ENCODE peak calls at places on chromosomes 5 and 9, in ten cellular contexts. One of them, this sample, is unnamed. For H3K4me1 and H3K9me3, the result is how much of the 10 kb centered on the place peaks cover.

GRCh38 chr5:139658501-139658927 is 10.4 kb downstream of the CXXC5 start:
- DNase-seq in ovary: no peak
- DNase-seq in neural progenitor cell: no peak
- DNase-seq in OCI-LY7: no peak
- DNase-seq in prostate gland: no peak
- DNase-seq in aorta: no peak
- DNase-seq in neuronal stem cell: no peak
- DNase-seq in esophagus muscularis mucosa: no peak
- DNase-seq in IMR-90: peak
- DNase-seq in endodermal cell: no peak
- DNase-seq in this sample: no peak

GRCh38 chr9:137294091-137294683 is 7.9 kb downstream of the NRARP start:
- DNase-seq in ovary: peak
- DNase-seq in neural progenitor cell: peak
- DNase-seq in OCI-LY7: peak
- DNase-seq in prostate gland: no peak
- DNase-seq in aorta: no peak
- DNase-seq in neuronal stem cell: no peak
- DNase-seq in esophagus muscularis mucosa: no peak
- DNase-seq in IMR-90: peak
- DNase-seq in endodermal cell: peak
- DNase-seq in this sample: no peak

GRCh38 chr5:36891266-36891665 is 14.7 kb downstream of the NIPBL start:
- DNase-seq in ovary: no peak
- DNase-seq in neural progenitor cell: no peak
- DNase-seq in OCI-LY7: no peak
- DNase-seq in prostate gland: no peak
- DNase-seq in aorta: no peak
- DNase-seq in neuronal stem cell: no peak
- DNase-seq in esophagus muscularis mucosa: no peak
- DNase-seq in IMR-90: no peak
- DNase-seq in endodermal cell: no peak
- DNase-seq in this sample: no peak

GRCh38 chr5:107794731-107795130 is 124.0 kb upstream of the EFNA5 start:
- DNase-seq in ovary: no peak
- DNase-seq in neural progenitor cell: no peak
- DNase-seq in OCI-LY7: no peak
- DNase-seq in prostate gland: no peak
- DNase-seq in aorta: no peak
- DNase-seq in neuronal stem cell: no peak
- DNase-seq in esophagus muscularis mucosa: no peak
- DNase-seq in IMR-90: no peak
- DNase-seq in endodermal cell: no peak
- DNase-seq in this sample: no peak

GRCh38 chr5:6496207-6496584 is 47.5 kb downstream of the UBE2QL1 start:
- DNase-seq in ovary: no peak
- DNase-seq in neural progenitor cell: no peak
- DNase-seq in OCI-LY7: no peak
- DNase-seq in prostate gland: no peak
- DNase-seq in aorta: no peak
- DNase-seq in neuronal stem cell: no peak
- DNase-seq in esophagus muscularis mucosa: no peak
- DNase-seq in IMR-90: no peak
- DNase-seq in endodermal cell: no peak
- DNase-seq in this sample: no peak

GRCh38 chr9:110650991-110651411 is 17.6 kb upstream of the MUSK start:
- DNase-seq in ovary: no peak
- DNase-seq in neural progenitor cell: no peak
- DNase-seq in OCI-LY7: no peak
- DNase-seq in prostate gland: no peak
- DNase-seq in aorta: no peak
- DNase-seq in neuronal stem cell: no peak
- DNase-seq in esophagus muscularis mucosa: no peak
- DNase-seq in IMR-90: peak
- DNase-seq in endodermal cell: no peak
- DNase-seq in this sample: no peak

GRCh38 chr5:77518304-77518703 is 26.2 kb upstream of the WDR41 start:
- DNase-seq in ovary: no peak
- DNase-seq in neural progenitor cell: peak
- DNase-seq in OCI-LY7: peak
- DNase-seq in prostate gland: no peak
- DNase-seq in aorta: no peak
- DNase-seq in neuronal stem cell: peak
- DNase-seq in esophagus muscularis mucosa: no peak
- DNase-seq in IMR-90: peak
- DNase-seq in endodermal cell: no peak
- DNase-seq in this sample: no peak

GRCh38 chr5:143338658-143339366 is 64.7 kb downstream of the NR3C1 start:
- DNase-seq in ovary: no peak
- DNase-seq in neural progenitor cell: no peak
- DNase-seq in OCI-LY7: no peak
- DNase-seq in prostate gland: no peak
- DNase-seq in aorta: no peak
- DNase-seq in neuronal stem cell: no peak
- DNase-seq in esophagus muscularis mucosa: no peak
- DNase-seq in IMR-90: peak
- DNase-seq in endodermal cell: no peak
- DNase-seq in this sample: peak

GRCh38 chr9:14021871-14022525 is 291.9 kb downstream of the NFIB start:
- DNase-seq in ovary: no peak
- DNase-seq in neural progenitor cell: no peak
- DNase-seq in OCI-LY7: no peak
- DNase-seq in prostate gland: no peak
- DNase-seq in aorta: no peak
- DNase-seq in neuronal stem cell: no peak
- DNase-seq in esophagus muscularis mucosa: no peak
- DNase-seq in IMR-90: peak
- DNase-seq in endodermal cell: no peak
- DNase-seq in this sample: no peak

GRCh38 chr9:133322701-133323100 is 13.3 kb downstream of the SURF6 start:
- DNase-seq in ovary: no peak
- DNase-seq in neural progenitor cell: no peak
- DNase-seq in OCI-LY7: no peak
- DNase-seq in prostate gland: no peak
- DNase-seq in aorta: no peak
- DNase-seq in neuronal stem cell: no peak
- DNase-seq in esophagus muscularis mucosa: no peak
- DNase-seq in IMR-90: no peak
- DNase-seq in endodermal cell: no peak
- DNase-seq in this sample: no peak

GRCh38 chr5:133244242-133244641 is 192.4 kb downstream of the HSPA4 start:
- DNase-seq in ovary: no peak
- DNase-seq in neural progenitor cell: no peak
- DNase-seq in OCI-LY7: peak
- DNase-seq in prostate gland: no peak
- DNase-seq in aorta: no peak
- DNase-seq in neuronal stem cell: no peak
- DNase-seq in esophagus muscularis mucosa: no peak
- DNase-seq in IMR-90: peak
- DNase-seq in endodermal cell: no peak
- DNase-seq in this sample: peak

GRCh38 chr5:179821298-179822058 is 773 bp downstream of the SQSTM1 start:
- DNase-seq in ovary: peak
- DNase-seq in neural progenitor cell: peak
- DNase-seq in OCI-LY7: peak
- DNase-seq in prostate gland: peak
- DNase-seq in aorta: peak
- DNase-seq in neuronal stem cell: no peak
- DNase-seq in esophagus muscularis mucosa: peak
- DNase-seq in IMR-90: peak
- DNase-seq in endodermal cell: peak
- DNase-seq in this sample: peak

GRCh38 chr5:179819296-179820126 is 1.2 kb upstream of the SQSTM1 start:
- DNase-seq in ovary: peak
- DNase-seq in neural progenitor cell: peak
- DNase-seq in OCI-LY7: peak
- DNase-seq in prostate gland: peak
- DNase-seq in aorta: peak
- DNase-seq in neuronal stem cell: no peak
- DNase-seq in esophagus muscularis mucosa: no peak
- DNase-seq in IMR-90: peak
- DNase-seq in endodermal cell: peak
- DNase-seq in this sample: peak

GRCh38 chr5:179818746-179819295 is 1.9 kb upstream of the SQSTM1 start:
- DNase-seq in ovary: peak
- DNase-seq in neural progenitor cell: peak
- DNase-seq in OCI-LY7: peak
- DNase-seq in prostate gland: peak
- DNase-seq in aorta: peak
- DNase-seq in neuronal stem cell: no peak
- DNase-seq in esophagus muscularis mucosa: peak
- DNase-seq in IMR-90: peak
- DNase-seq in endodermal cell: peak
- DNase-seq in this sample: peak

GRCh38 chr5:179820483-179821297 is at the start of gene SQSTM1:
- DNase-seq in ovary: peak
- DNase-seq in neural progenitor cell: peak
- DNase-seq in OCI-LY7: peak
- DNase-seq in prostate gland: peak
- DNase-seq in aorta: peak
- DNase-seq in neuronal stem cell: peak
- DNase-seq in esophagus muscularis mucosa: peak
- DNase-seq in IMR-90: peak
- DNase-seq in endodermal cell: peak
- DNase-seq in this sample: peak

GRCh38 chr5:179820127-179820482 is 600 bp upstream of the SQSTM1 start:
- DNase-seq in ovary: no peak
- DNase-seq in neural progenitor cell: no peak
- DNase-seq in OCI-LY7: no peak
- DNase-seq in prostate gland: no peak
- DNase-seq in aorta: no peak
- DNase-seq in neuronal stem cell: no peak
- DNase-seq in esophagus muscularis mucosa: no peak
- DNase-seq in IMR-90: no peak
- DNase-seq in endodermal cell: no peak
- DNase-seq in this sample: no peak
- H3K4me1 ChIP-seq in ovary: under half
- H3K4me1 ChIP-seq in neural progenitor cell: under half
- H3K4me1 ChIP-seq in OCI-LY7: under half
- H3K4me1 ChIP-seq in prostate gland: under half
- H3K4me1 ChIP-seq in aorta: under half
- H3K4me1 ChIP-seq in neuronal stem cell: under half
- H3K4me1 ChIP-seq in esophagus muscularis mucosa: half or more
- H3K4me1 ChIP-seq in IMR-90: under half
- H3K4me1 ChIP-seq in endodermal cell: under half
- H3K4me1 ChIP-seq in this sample: half or more

GRCh38 chr5:110219769-110220168 is 506.7 kb downstream of the TMEM232 start:
- DNase-seq in ovary: no peak
- DNase-seq in neural progenitor cell: no peak
- DNase-seq in OCI-LY7: no peak
- DNase-seq in prostate gland: no peak
- DNase-seq in aorta: no peak
- DNase-seq in neuronal stem cell: no peak
- DNase-seq in esophagus muscularis mucosa: no peak
- DNase-seq in IMR-90: no peak
- DNase-seq in endodermal cell: no peak
- DNase-seq in this sample: no peak
- H3K9me3 ChIP-seq in ovary: under half
- H3K9me3 ChIP-seq in neural progenitor cell: under half
- H3K9me3 ChIP-seq in OCI-LY7: under half
- H3K9me3 ChIP-seq in prostate gland: under half
- H3K9me3 ChIP-seq in aorta: under half
- H3K9me3 ChIP-seq in neuronal stem cell: under half
- H3K9me3 ChIP-seq in esophagus muscularis mucosa: half or more
- H3K9me3 ChIP-seq in IMR-90: under half
- H3K9me3 ChIP-seq in endodermal cell: under half
- H3K9me3 ChIP-seq in this sample: under half

GRCh38 chr5:54753034-54753433 is 232.4 kb downstream of the ESM1 start:
- DNase-seq in ovary: no peak
- DNase-seq in neural progenitor cell: no peak
- DNase-seq in OCI-LY7: peak
- DNase-seq in prostate gland: no peak
- DNase-seq in aorta: no peak
- DNase-seq in neuronal stem cell: no peak
- DNase-seq in esophagus muscularis mucosa: peak
- DNase-seq in IMR-90: peak
- DNase-seq in endodermal cell: no peak
- DNase-seq in this sample: no peak
- H3K27ac ChIP-seq in ovary: no peak
- H3K27ac ChIP-seq in neural progenitor cell: no peak
- H3K27ac ChIP-seq in OCI-LY7: no peak
- H3K27ac ChIP-seq in prostate gland: no peak
- H3K27ac ChIP-seq in aorta: no peak
- H3K27ac ChIP-seq in neuronal stem cell: no peak
- H3K27ac ChIP-seq in esophagus muscularis mucosa: no peak
- H3K27ac ChIP-seq in IMR-90: peak
- H3K27ac ChIP-seq in endodermal cell: no peak
- H3K27ac ChIP-seq in this sample: no peak

GRCh38 chr9:98861881-98862501 is 54.5 kb downstream of the GALNT12 start:
- DNase-seq in ovary: no peak
- DNase-seq in neural progenitor cell: no peak
- DNase-seq in OCI-LY7: no peak
- DNase-seq in prostate gland: no peak
- DNase-seq in aorta: no peak
- DNase-seq in neuronal stem cell: no peak
- DNase-seq in esophagus muscularis mucosa: no peak
- DNase-seq in IMR-90: peak
- DNase-seq in endodermal cell: no peak
- DNase-seq in this sample: no peak

GRCh38 chr9:98864257-98865180 is 57.0 kb downstream of the GALNT12 start:
- DNase-seq in ovary: no peak
- DNase-seq in neural progenitor cell: no peak
- DNase-seq in OCI-LY7: no peak
- DNase-seq in prostate gland: no peak
- DNase-seq in aorta: no peak
- DNase-seq in neuronal stem cell: no peak
- DNase-seq in esophagus muscularis mucosa: no peak
- DNase-seq in IMR-90: peak
- DNase-seq in endodermal cell: no peak
- DNase-seq in this sample: no peak

GRCh38 chr9:98859941-98860340 is 52.5 kb downstream of the GALNT12 start:
- DNase-seq in ovary: no peak
- DNase-seq in neural progenitor cell: no peak
- DNase-seq in OCI-LY7: no peak
- DNase-seq in prostate gland: no peak
- DNase-seq in aorta: no peak
- DNase-seq in neuronal stem cell: no peak
- DNase-seq in esophagus muscularis mucosa: no peak
- DNase-seq in IMR-90: no peak
- DNase-seq in endodermal cell: no peak
- DNase-seq in this sample: no peak

GRCh38 chr9:98862936-98863335 is 55.5 kb downstream of the GALNT12 start:
- DNase-seq in ovary: no peak
- DNase-seq in neural progenitor cell: no peak
- DNase-seq in OCI-LY7: no peak
- DNase-seq in prostate gland: no peak
- DNase-seq in aorta: no peak
- DNase-seq in neuronal stem cell: no peak
- DNase-seq in esophagus muscularis mucosa: no peak
- DNase-seq in IMR-90: no peak
- DNase-seq in endodermal cell: no peak
- DNase-seq in this sample: no peak

DNA sequence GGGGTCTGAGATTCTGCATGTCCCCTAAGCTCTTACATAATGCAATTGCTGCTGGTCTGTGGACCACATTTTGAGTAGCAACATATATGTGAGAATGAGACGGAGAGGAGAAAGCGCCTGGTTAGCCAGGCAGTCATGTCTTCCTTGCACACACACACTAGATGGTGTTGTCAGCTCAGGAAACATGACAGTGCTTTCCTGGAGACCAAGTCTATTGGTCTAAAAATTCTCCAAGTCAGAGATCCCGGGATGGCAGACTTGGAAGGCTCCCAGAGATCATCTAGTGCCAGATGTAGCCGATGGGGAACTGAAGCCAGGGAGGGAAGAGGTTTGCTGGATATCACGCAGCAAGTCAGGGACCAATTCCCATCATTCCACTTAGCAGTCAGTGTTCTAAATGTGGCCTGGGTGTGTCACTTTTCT is 53.4 kb downstream of the GALNT12 start:
- DNase-seq in ovary: peak
- DNase-seq in neural progenitor cell: peak
- DNase-seq in OCI-LY7: no peak
- DNase-seq in prostate gland: no peak
- DNase-seq in aorta: no peak
- DNase-seq in neuronal stem cell: peak
- DNase-seq in esophagus muscularis mucosa: peak
- DNase-seq in IMR-90: peak
- DNase-seq in endodermal cell: peak
- DNase-seq in this sample: no peak
- H3K4me1 ChIP-seq in ovary: under half
- H3K4me1 ChIP-seq in neural progenitor cell: under half
- H3K4me1 ChIP-seq in OCI-LY7: under half
- H3K4me1 ChIP-seq in prostate gland: under half
- H3K4me1 ChIP-seq in aorta: under half
- H3K4me1 ChIP-seq in neuronal stem cell: under half
- H3K4me1 ChIP-seq in esophagus muscularis mucosa: under half
- H3K4me1 ChIP-seq in IMR-90: under half
- H3K4me1 ChIP-seq in endodermal cell: under half
- H3K4me1 ChIP-seq in this sample: under half

This sample was measured in CD4-positive, alpha-beta memory T cell.